ENCODE peak calls at places on chromosome 16, in five cellular contexts. W, Q, B, M and Y are unnamed samples.

GRCh38 chr16:4208529-4208835 is 33.4 kb downstream of the SRL start:
- DNase-seq in B (no peak), W (no peak), M (no peak), Q (no peak), Y (no peak)

GRCh38 chr16:70470927-70471341 is 16.5 kb downstream of the FCSK start:
- DNase-seq in M (no peak), B (no peak), W (no peak), Q (no peak), Y (no peak)

GRCh38 chr16:50708373-50709060 is 15.1 kb downstream of the NOD2 start:
- DNase-seq in W (no peak), B (no peak), M (no peak), Q (no peak), Y (no peak)

GRCh38 chr16:10957771-10958486 is 13.6 kb downstream of the CLEC16A start:
- DNase-seq in Q (no peak), M (peak; percentile 22), B (no peak), W (no peak), Y (no peak)

GRCh38 chr16:85898521-85899442 is at the start of gene IRF8:
- DNase-seq in M (no peak), W (peak; percentile 95), B (peak; percentile 59), Q (no peak), Y (peak; percentile 87)

GRCh38 chr16:18983565-18984424 is at the start of gene TMC7:
- DNase-seq in M (peak; percentile 86), W (peak; percentile 76), Q (peak; percentile 80), B (no peak), Y (peak; percentile 74)

GRCh38 chr16:4272114-4272954 is 489 bp downstream of the TFAP4 start:
- DNase-seq in W (peak; percentile 93), B (no peak), M (no peak), Q (no peak), Y (peak; percentile 75)

GRCh38 chr16:80656731-80657150 is 115.9 kb downstream of the DYNLRB2 start:
- DNase-seq in W (no peak), Q (no peak), M (no peak), B (peak; percentile 39), Y (no peak)

GRCh38 chr16:78277374-78277773 is 177.9 kb downstream of the WWOX start:
- DNase-seq in B (no peak), W (no peak), M (no peak), Q (no peak), Y (no peak)

GRCh38 chr16:72787519-72788268 is 260.2 kb downstream of the ZFHX3 start:
- DNase-seq in W (peak; percentile 90), Q (no peak), B (peak; percentile 9), M (peak; percentile 62), Y (peak; percentile 90)

GRCh38 chr16:70577256-70577698 is 53.7 kb downstream of the SF3B3 start:
- DNase-seq in M (peak; percentile 52), Q (peak; percentile 8), B (no peak), W (no peak), Y (peak; percentile 65)

GRCh38 chr16:84478172-84478948 is 26.1 kb downstream of the MEAK7 start:
- DNase-seq in W (peak; percentile 29), B (no peak), Q (no peak), M (no peak), Y (no peak)

GRCh38 chr16:3754304-3754703 is 37.0 kb upstream of the TRAP1 start:
- DNase-seq in M (no peak), W (no peak), B (no peak), Q (no peak), Y (no peak)

GRCh38 chr16:15689290-15689689 is 39.2 kb downstream of the NDE1 start:
- DNase-seq in B (no peak), M (no peak), W (no peak), Q (no peak), Y (no peak)

GRCh38 chr16:2253293-2253692 is 1.9 kb upstream of the ECI1 start:
- DNase-seq in B (no peak), W (no peak), M (no peak), Q (no peak), Y (no peak)

GRCh38 chr16:87939562-87940423 is 3.5 kb upstream of the CA5A start:
- DNase-seq in B (no peak), W (no peak), Q (no peak), M (no peak), Y (no peak)

GRCh38 chr16:8204096-8204495 is 386.2 kb downstream of the TMEM114 start:
- DNase-seq in M (no peak), W (no peak), B (no peak), Q (no peak), Y (no peak)

GRCh38 chr16:66970775-66971725 is 10.0 kb downstream of the CES3 start:
- DNase-seq in B (no peak), W (no peak), M (no peak), Q (no peak), Y (no peak)

GRCh38 chr16:1093284-1094123 is 2.5 kb downstream of the C1QTNF8 start:
- DNase-seq in M (no peak), Q (peak; percentile 69), B (no peak), W (no peak), Y (no peak)

GRCh38 chr16:79409970-79410369 is 190.6 kb downstream of the MAF start:
- DNase-seq in Q (no peak), B (no peak), M (no peak), W (no peak), Y (no peak)

GRCh38 chr16:49860593-49860992 is 4.7 kb upstream of the ZNF423 start:
- DNase-seq in B (no peak), M (no peak), Q (no peak), W (no peak), Y (no peak)

GRCh38 chr16:78286076-78286475 is 186.6 kb downstream of the WWOX start:
- DNase-seq in W (no peak), M (no peak), Q (no peak), B (no peak), Y (no peak)

GRCh38 chr16:62149646-62150045 is 113.4 kb upstream of the CDH8 start:
- DNase-seq in W (no peak), B (no peak), Q (no peak), M (no peak), Y (no peak)

GRCh38 chr16:11251525-11252481 is 4.2 kb downstream of the SOCS1 start:
- DNase-seq in M (no peak), W (peak; percentile 85), B (no peak), Q (no peak), Y (no peak)

GRCh38 chr16:48353565-48354163 is 31.5 kb downstream of the SIAH1 start:
- DNase-seq in M (no peak), W (peak; percentile 84), Q (peak; percentile 51), B (peak; percentile 37), Y (peak; percentile 79)

GRCh38 chr16:31127182-31127581 is 8.3 kb downstream of the PRSS8 start:
- DNase-seq in B (no peak), M (no peak), Q (no peak), W (no peak), Y (no peak)

GRCh38 chr16:62010186-62010585 is 26.1 kb downstream of the CDH8 start:
- DNase-seq in M (no peak), B (no peak), Q (no peak), W (no peak), Y (no peak)

DNA sequence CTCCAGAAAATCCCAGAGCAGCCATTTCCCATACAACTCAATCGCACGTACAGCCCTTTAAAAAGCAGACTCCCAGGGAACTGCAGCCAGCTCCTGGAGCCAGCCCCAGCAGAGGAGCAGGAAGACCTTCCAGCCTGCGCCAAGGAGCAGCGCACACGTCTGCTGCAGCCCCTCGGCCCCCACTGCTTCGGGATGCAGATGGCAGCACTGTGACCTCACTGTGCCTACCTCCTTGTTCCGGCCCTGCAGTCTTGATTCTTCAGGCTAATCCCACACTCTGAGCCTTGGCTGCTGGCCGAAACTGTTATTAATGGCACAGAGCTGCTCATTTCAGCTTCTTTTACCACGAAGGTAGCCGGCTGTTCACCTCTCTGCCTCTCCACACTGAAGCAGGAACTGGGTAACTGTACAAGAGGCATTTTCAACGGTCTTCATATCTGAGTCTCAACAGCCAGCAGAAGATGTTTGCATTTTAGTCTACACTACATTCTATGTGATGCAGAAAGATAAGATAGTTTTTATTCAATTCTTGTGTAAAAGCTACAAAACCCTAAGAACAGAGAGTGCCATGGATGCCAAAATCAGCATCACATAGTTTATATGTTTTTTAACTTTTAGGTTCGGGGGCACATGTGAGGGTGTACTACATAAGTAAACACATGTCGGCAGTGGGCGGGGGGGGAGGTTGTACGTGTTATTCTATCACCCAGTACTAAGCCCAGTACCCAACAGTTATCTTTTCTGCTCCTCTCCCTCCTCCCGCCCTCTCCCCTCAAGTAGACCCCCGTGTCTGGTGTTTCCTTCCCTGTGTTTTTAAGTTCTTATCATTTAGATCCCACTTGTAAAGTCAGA is 130.8 kb downstream of the ANKRD11 start:
- DNase-seq in B (no peak), Q (no peak), W (no peak), M (no peak), Y (no peak)
- TF ChIP-seq POLR2AphosphoS5 in B (no peak), Q (peak; percentile 42), W (no peak), M (no peak), Y (no peak)

DNA sequence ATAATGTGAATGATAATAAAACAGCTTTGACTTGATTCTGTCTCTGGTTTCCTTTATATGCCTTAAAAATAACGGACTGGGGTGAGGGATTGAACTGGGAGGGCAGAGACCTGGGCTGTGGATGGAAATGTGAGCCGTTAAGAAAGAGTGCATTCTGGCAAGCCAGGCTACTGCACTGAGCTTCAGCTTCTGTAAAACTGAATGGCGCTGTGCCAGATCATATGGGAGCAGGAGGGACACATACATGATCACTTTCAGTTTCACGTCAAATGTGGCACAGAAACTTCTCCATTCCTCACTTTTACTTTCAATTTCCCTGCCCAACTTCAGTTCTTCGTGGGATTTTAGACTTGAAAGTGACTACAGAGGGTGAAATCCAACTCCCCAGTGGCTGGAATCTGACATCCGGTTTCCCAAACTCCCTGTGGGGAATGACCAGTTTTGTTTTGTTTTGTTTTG is 1.1 kb downstream of the MT2A start:
- DNase-seq in W (peak; percentile 84), M (no peak), Q (peak; percentile 41), B (peak; percentile 87), Y (peak; percentile 89)
- TF ChIP-seq POLR2A in W (peak; percentile 32), M (peak; percentile 11), Q (peak; percentile 26), B (no peak), Y (no peak)

DNA sequence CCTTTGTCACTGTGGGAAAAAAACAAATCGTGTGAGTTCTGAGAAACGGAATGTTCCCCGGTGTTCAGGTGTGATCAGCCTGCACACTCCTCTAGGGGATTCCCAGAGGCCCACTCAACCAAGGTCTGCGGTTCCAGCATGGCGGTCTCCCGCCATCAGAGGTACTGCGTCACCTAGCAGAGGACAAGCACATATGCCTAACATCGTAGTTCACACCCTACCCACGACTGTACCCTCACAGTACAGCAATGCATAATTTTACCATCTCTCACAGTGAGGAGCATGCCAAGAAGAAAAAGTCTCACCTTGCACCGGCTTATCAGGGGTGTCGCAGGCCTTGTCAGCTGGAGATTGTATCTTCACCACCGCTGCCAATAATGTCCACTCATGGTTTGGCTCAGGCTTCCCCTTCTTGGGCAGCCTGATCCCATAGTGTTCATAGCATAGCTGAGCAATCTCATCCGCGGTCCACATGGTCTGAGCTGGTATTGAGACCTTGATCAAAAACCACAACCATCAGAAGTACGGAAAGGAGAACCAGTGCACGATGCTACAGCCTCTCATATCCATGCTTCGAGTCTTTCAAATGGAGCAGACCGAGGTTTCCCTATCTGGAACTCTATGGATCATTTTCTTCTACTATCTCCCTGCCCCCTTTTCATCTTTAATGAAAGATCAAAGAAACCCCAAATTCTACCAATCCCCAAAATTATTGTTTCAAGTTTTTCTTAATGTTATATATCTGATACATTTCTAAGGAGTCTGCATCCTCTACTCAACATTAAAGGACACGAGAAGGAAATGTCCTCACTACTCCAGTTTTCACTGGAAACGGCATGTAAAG is 2.5 kb downstream of the ADAT1 start:
- DNase-seq in M (no peak), W (peak; percentile 80), B (no peak), Q (no peak), Y (no peak)
- TF ChIP-seq POLR2AphosphoS5 in M (no peak), W (peak; percentile 71), B (no peak), Q (no peak), Y (no peak)

GRCh38 chr16:57627184-57627871 is 1.1 kb upstream of the ADGRG1 start:
- DNase-seq in B (no peak), W (no peak), Q (no peak), M (no peak), Y (no peak)
- TF ChIP-seq POLR2A in B (no peak), W (no peak), Q (no peak), M (no peak), Y (no peak)